ENCODE peak calls at places on chromosome 7, in ten cellular contexts. One of them, this sample, is unnamed.

GRCh38 chr7:111741811-111742240 is 179.5 kb upstream of the IMMP2L start:
- DNase-seq in mucosa of descending colon: peak
- DNase-seq in body of pancreas: peak
- DNase-seq in astrocyte: peak
- DNase-seq in BJ: no peak
- DNase-seq in brain microvascular endothelial cell: peak
- DNase-seq in Peyer's patch: peak
- DNase-seq in GM23338: peak
- DNase-seq in OCI-LY7: peak
- DNase-seq in A549: peak
- DNase-seq in this sample: no peak

GRCh38 chr7:15828881-15829280 is 142.4 kb upstream of the MEOX2 start:
- DNase-seq in mucosa of descending colon: no peak
- DNase-seq in body of pancreas: no peak
- DNase-seq in astrocyte: no peak
- DNase-seq in BJ: no peak
- DNase-seq in brain microvascular endothelial cell: no peak
- DNase-seq in Peyer's patch: no peak
- DNase-seq in GM23338: no peak
- DNase-seq in OCI-LY7: no peak
- DNase-seq in A549: no peak
- DNase-seq in this sample: no peak

GRCh38 chr7:122637799-122638198 is 61.1 kb downstream of the RNF133 start:
- DNase-seq in mucosa of descending colon: no peak
- DNase-seq in body of pancreas: no peak
- DNase-seq in astrocyte: no peak
- DNase-seq in BJ: no peak
- DNase-seq in brain microvascular endothelial cell: no peak
- DNase-seq in Peyer's patch: no peak
- DNase-seq in GM23338: no peak
- DNase-seq in OCI-LY7: no peak
- DNase-seq in A549: no peak
- DNase-seq in this sample: no peak

GRCh38 chr7:111429781-111430180 is 132.5 kb downstream of the IMMP2L start:
- DNase-seq in mucosa of descending colon: no peak
- DNase-seq in body of pancreas: no peak
- DNase-seq in astrocyte: no peak
- DNase-seq in BJ: no peak
- DNase-seq in brain microvascular endothelial cell: no peak
- DNase-seq in Peyer's patch: no peak
- DNase-seq in GM23338: no peak
- DNase-seq in OCI-LY7: no peak
- DNase-seq in A549: no peak
- DNase-seq in this sample: no peak

GRCh38 chr7:150937848-150938561 is 40.1 kb downstream of the KCNH2 start:
- DNase-seq in mucosa of descending colon: no peak
- DNase-seq in body of pancreas: no peak
- DNase-seq in astrocyte: peak
- DNase-seq in BJ: peak
- DNase-seq in brain microvascular endothelial cell: peak
- DNase-seq in Peyer's patch: no peak
- DNase-seq in GM23338: peak
- DNase-seq in OCI-LY7: no peak
- DNase-seq in A549: no peak
- DNase-seq in this sample: no peak

GRCh38 chr7:31407277-31407676 is 66.8 kb upstream of the NEUROD6 start:
- DNase-seq in mucosa of descending colon: no peak
- DNase-seq in body of pancreas: no peak
- DNase-seq in astrocyte: no peak
- DNase-seq in BJ: no peak
- DNase-seq in brain microvascular endothelial cell: no peak
- DNase-seq in Peyer's patch: no peak
- DNase-seq in GM23338: no peak
- DNase-seq in OCI-LY7: no peak
- DNase-seq in A549: no peak
- DNase-seq in this sample: no peak

GRCh38 chr7:36129048-36129534 is 24.0 kb upstream of the EEPD1 start:
- DNase-seq in mucosa of descending colon: peak
- DNase-seq in body of pancreas: peak
- DNase-seq in astrocyte: peak
- DNase-seq in BJ: no peak
- DNase-seq in brain microvascular endothelial cell: peak
- DNase-seq in Peyer's patch: no peak
- DNase-seq in GM23338: no peak
- DNase-seq in OCI-LY7: no peak
- DNase-seq in A549: peak
- DNase-seq in this sample: no peak

GRCh38 chr7:5420841-5421625 is 2.6 kb downstream of the TNRC18 start:
- DNase-seq in mucosa of descending colon: no peak
- DNase-seq in body of pancreas: peak
- DNase-seq in astrocyte: no peak
- DNase-seq in BJ: no peak
- DNase-seq in brain microvascular endothelial cell: no peak
- DNase-seq in Peyer's patch: no peak
- DNase-seq in GM23338: no peak
- DNase-seq in OCI-LY7: no peak
- DNase-seq in A549: peak
- DNase-seq in this sample: no peak

GRCh38 chr7:66503551-66504031 is 125.1 kb upstream of the KCTD7 start:
- DNase-seq in mucosa of descending colon: no peak
- DNase-seq in body of pancreas: no peak
- DNase-seq in astrocyte: no peak
- DNase-seq in BJ: no peak
- DNase-seq in brain microvascular endothelial cell: no peak
- DNase-seq in Peyer's patch: no peak
- DNase-seq in GM23338: no peak
- DNase-seq in OCI-LY7: no peak
- DNase-seq in A549: no peak
- DNase-seq in this sample: no peak

GRCh38 chr7:106869954-106870353 is 4.9 kb downstream of the PIK3CG start:
- DNase-seq in mucosa of descending colon: no peak
- DNase-seq in body of pancreas: no peak
- DNase-seq in astrocyte: no peak
- DNase-seq in BJ: no peak
- DNase-seq in brain microvascular endothelial cell: no peak
- DNase-seq in Peyer's patch: no peak
- DNase-seq in GM23338: no peak
- DNase-seq in OCI-LY7: peak
- DNase-seq in A549: no peak
- DNase-seq in this sample: no peak
- H3K4me3 ChIP-seq in mucosa of descending colon: no peak
- H3K4me3 ChIP-seq in body of pancreas: no peak
- H3K4me3 ChIP-seq in astrocyte: no peak
- H3K4me3 ChIP-seq in BJ: no peak
- H3K4me3 ChIP-seq in brain microvascular endothelial cell: no peak
- H3K4me3 ChIP-seq in Peyer's patch: no peak
- H3K4me3 ChIP-seq in GM23338: no peak
- H3K4me3 ChIP-seq in OCI-LY7: peak
- H3K4me3 ChIP-seq in A549: no peak
- H3K4me3 ChIP-seq in this sample: no peak

DNA sequence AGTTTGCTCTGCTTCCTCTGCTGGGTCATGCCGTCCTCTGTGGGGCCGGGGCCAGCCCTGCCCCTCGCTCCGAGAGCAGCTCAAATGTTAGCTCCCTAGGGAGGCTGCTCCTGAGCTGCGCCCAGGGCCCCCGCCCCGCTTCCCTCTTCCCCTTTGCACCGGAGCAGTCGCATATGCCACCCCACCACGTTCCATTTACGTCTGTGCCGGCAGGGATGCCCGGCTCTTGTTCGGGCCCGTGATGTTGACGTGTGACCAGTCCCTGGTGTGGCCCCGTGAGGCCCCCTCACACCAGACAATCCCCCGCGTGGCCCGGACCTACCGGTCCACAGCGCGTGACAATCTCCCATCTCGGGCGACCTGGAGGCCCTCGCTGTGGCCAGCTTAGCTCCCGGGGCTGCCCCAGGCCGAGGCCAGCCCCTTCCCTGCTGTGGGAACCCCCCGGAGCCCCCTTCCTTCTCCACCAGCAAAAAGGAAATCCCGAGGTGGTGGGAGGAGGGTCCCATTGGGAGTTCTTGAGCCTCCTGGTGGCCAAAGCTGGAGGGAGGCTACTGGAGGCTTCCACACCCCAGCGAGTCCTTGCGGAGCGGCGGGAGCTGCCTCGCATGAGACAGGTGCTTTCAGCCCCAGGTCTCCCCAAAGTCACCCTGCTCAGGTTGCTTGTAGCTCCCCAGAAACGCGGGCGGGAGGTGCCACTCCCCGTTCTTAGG is 15.2 kb downstream of the FAM20C start:
- DNase-seq in mucosa of descending colon: no peak
- DNase-seq in body of pancreas: no peak
- DNase-seq in astrocyte: no peak
- DNase-seq in BJ: no peak
- DNase-seq in brain microvascular endothelial cell: no peak
- DNase-seq in Peyer's patch: no peak
- DNase-seq in GM23338: peak
- DNase-seq in OCI-LY7: no peak
- DNase-seq in A549: no peak
- DNase-seq in this sample: no peak
- TF ChIP-seq CTCF in mucosa of descending colon: no peak
- TF ChIP-seq CTCF in body of pancreas: no peak
- TF ChIP-seq CTCF in astrocyte: peak
- TF ChIP-seq CTCF in BJ: peak
- TF ChIP-seq CTCF in brain microvascular endothelial cell: peak
- TF ChIP-seq CTCF in Peyer's patch: no peak
- TF ChIP-seq CTCF in GM23338: peak
- TF ChIP-seq CTCF in OCI-LY7: no peak
- TF ChIP-seq CTCF in A549: no peak
- TF ChIP-seq CTCF in this sample: peak

GRCh38 chr7:134732739-134733138 is 46.7 kb upstream of the CALD1 start:
- DNase-seq in mucosa of descending colon: no peak
- DNase-seq in body of pancreas: no peak
- DNase-seq in astrocyte: no peak
- DNase-seq in BJ: no peak
- DNase-seq in brain microvascular endothelial cell: no peak
- DNase-seq in Peyer's patch: no peak
- DNase-seq in GM23338: no peak
- DNase-seq in OCI-LY7: no peak
- DNase-seq in A549: no peak
- DNase-seq in this sample: no peak

GRCh38 chr7:134729895-134730294 is 49.5 kb upstream of the CALD1 start:
- DNase-seq in mucosa of descending colon: no peak
- DNase-seq in body of pancreas: no peak
- DNase-seq in astrocyte: no peak
- DNase-seq in BJ: no peak
- DNase-seq in brain microvascular endothelial cell: no peak
- DNase-seq in Peyer's patch: no peak
- DNase-seq in GM23338: no peak
- DNase-seq in OCI-LY7: no peak
- DNase-seq in A549: no peak
- DNase-seq in this sample: no peak

GRCh38 chr7:134727711-134728110 is 51.7 kb upstream of the CALD1 start:
- DNase-seq in mucosa of descending colon: no peak
- DNase-seq in body of pancreas: no peak
- DNase-seq in astrocyte: no peak
- DNase-seq in BJ: no peak
- DNase-seq in brain microvascular endothelial cell: no peak
- DNase-seq in Peyer's patch: no peak
- DNase-seq in GM23338: no peak
- DNase-seq in OCI-LY7: no peak
- DNase-seq in A549: no peak
- DNase-seq in this sample: no peak

GRCh38 chr7:134731616-134732015 is 47.8 kb upstream of the CALD1 start:
- DNase-seq in mucosa of descending colon: no peak
- DNase-seq in body of pancreas: no peak
- DNase-seq in astrocyte: no peak
- DNase-seq in BJ: no peak
- DNase-seq in brain microvascular endothelial cell: no peak
- DNase-seq in Peyer's patch: no peak
- DNase-seq in GM23338: no peak
- DNase-seq in OCI-LY7: no peak
- DNase-seq in A549: no peak
- DNase-seq in this sample: no peak

DNA sequence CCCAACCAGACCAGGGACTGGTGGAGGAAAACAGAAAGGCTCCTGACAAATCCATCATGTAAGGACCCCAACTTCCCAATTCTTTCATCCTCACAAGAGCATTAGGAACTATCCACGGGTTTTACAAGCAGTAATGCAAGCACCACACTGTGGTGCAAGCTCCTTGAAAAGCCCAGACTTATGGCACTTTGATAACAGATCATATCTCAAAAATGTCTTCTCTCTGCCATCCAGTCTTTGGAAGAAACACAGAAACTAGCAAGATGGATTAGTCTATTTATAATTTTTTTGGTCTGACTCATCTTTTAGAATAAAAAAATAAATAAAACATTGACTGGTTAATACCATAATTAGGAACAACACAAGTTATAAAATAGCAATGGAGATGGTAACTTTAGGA is 49.1 kb upstream of the CALD1 start:
- DNase-seq in mucosa of descending colon: no peak
- DNase-seq in body of pancreas: no peak
- DNase-seq in astrocyte: peak
- DNase-seq in BJ: peak
- DNase-seq in brain microvascular endothelial cell: peak
- DNase-seq in Peyer's patch: no peak
- DNase-seq in GM23338: no peak
- DNase-seq in OCI-LY7: no peak
- DNase-seq in A549: no peak
- DNase-seq in this sample: no peak
- H3K4me3 ChIP-seq in mucosa of descending colon: no peak
- H3K4me3 ChIP-seq in body of pancreas: no peak
- H3K4me3 ChIP-seq in astrocyte: no peak
- H3K4me3 ChIP-seq in BJ: no peak
- H3K4me3 ChIP-seq in brain microvascular endothelial cell: no peak
- H3K4me3 ChIP-seq in Peyer's patch: no peak
- H3K4me3 ChIP-seq in GM23338: no peak
- H3K4me3 ChIP-seq in OCI-LY7: no peak
- H3K4me3 ChIP-seq in A549: no peak
- H3K4me3 ChIP-seq in this sample: no peak

GRCh38 chr7:91046322-91047088 is 217.7 kb upstream of the FZD1 start:
- DNase-seq in mucosa of descending colon: no peak
- DNase-seq in body of pancreas: no peak
- DNase-seq in astrocyte: no peak
- DNase-seq in BJ: peak
- DNase-seq in brain microvascular endothelial cell: no peak
- DNase-seq in Peyer's patch: no peak
- DNase-seq in GM23338: no peak
- DNase-seq in OCI-LY7: no peak
- DNase-seq in A549: no peak
- DNase-seq in this sample: no peak
- TF ChIP-seq CTCF in mucosa of descending colon: no peak
- TF ChIP-seq CTCF in body of pancreas: no peak
- TF ChIP-seq CTCF in astrocyte: peak
- TF ChIP-seq CTCF in BJ: peak
- TF ChIP-seq CTCF in brain microvascular endothelial cell: peak
- TF ChIP-seq CTCF in Peyer's patch: no peak
- TF ChIP-seq CTCF in GM23338: no peak
- TF ChIP-seq CTCF in OCI-LY7: peak
- TF ChIP-seq CTCF in A549: peak
- TF ChIP-seq CTCF in this sample: peak